ENCODE peak calls at places on chromosomes 1 and 21, in ten cellular contexts. One of them, this sample, is unnamed.

GRCh38 chr1:12138196-12139183 is 28.3 kb upstream of the TNFRSF1B start:
- DNase-seq in GM06990: no peak
- DNase-seq in MCF 10A: no peak
- DNase-seq in osteocyte: no peak
- DNase-seq in fibroblast of pulmonary artery: no peak
- DNase-seq in HFFc6: no peak
- DNase-seq in nephron progenitor cell: no peak
- DNase-seq in kidney epithelial cell: no peak
- DNase-seq in fibroblast of lung: no peak
- DNase-seq in neural crest cell: no peak
- DNase-seq in this sample: no peak

GRCh38 chr1:63691672-63692425 is 82.0 kb upstream of the ROR1 start:
- DNase-seq in GM06990: no peak
- DNase-seq in MCF 10A: peak; percentile 88
- DNase-seq in osteocyte: peak; percentile 87
- DNase-seq in fibroblast of pulmonary artery: peak; percentile 98
- DNase-seq in HFFc6: peak; percentile 82
- DNase-seq in nephron progenitor cell: peak; percentile 47
- DNase-seq in kidney epithelial cell: peak; percentile 70
- DNase-seq in fibroblast of lung: peak; percentile 85
- DNase-seq in neural crest cell: peak; percentile 40
- DNase-seq in this sample: no peak

GRCh38 chr1:233843523-233844204 is 60.8 kb upstream of the SLC35F3 start:
- DNase-seq in GM06990: no peak
- DNase-seq in MCF 10A: peak; percentile 78
- DNase-seq in osteocyte: no peak
- DNase-seq in fibroblast of pulmonary artery: no peak
- DNase-seq in HFFc6: no peak
- DNase-seq in nephron progenitor cell: no peak
- DNase-seq in kidney epithelial cell: peak; percentile 38
- DNase-seq in fibroblast of lung: peak; percentile 70
- DNase-seq in neural crest cell: no peak
- DNase-seq in this sample: no peak

GRCh38 chr1:44361478-44361877 is 6.4 kb upstream of the ERI3 start:
- DNase-seq in GM06990: no peak
- DNase-seq in MCF 10A: peak; percentile 26
- DNase-seq in osteocyte: no peak
- DNase-seq in fibroblast of pulmonary artery: peak; percentile 22
- DNase-seq in HFFc6: no peak
- DNase-seq in nephron progenitor cell: no peak
- DNase-seq in kidney epithelial cell: no peak
- DNase-seq in fibroblast of lung: no peak
- DNase-seq in neural crest cell: no peak
- DNase-seq in this sample: no peak

GRCh38 chr1:10939654-10940450 is 72.6 kb upstream of the TARDBP start:
- DNase-seq in GM06990: peak; percentile 62
- DNase-seq in MCF 10A: no peak
- DNase-seq in osteocyte: no peak
- DNase-seq in fibroblast of pulmonary artery: no peak
- DNase-seq in HFFc6: no peak
- DNase-seq in nephron progenitor cell: no peak
- DNase-seq in kidney epithelial cell: no peak
- DNase-seq in fibroblast of lung: no peak
- DNase-seq in neural crest cell: no peak
- DNase-seq in this sample: no peak

GRCh38 chr1:224380003-224380402 is 23.3 kb downstream of the CNIH4 start:
- DNase-seq in GM06990: peak; percentile 29
- DNase-seq in MCF 10A: no peak
- DNase-seq in osteocyte: no peak
- DNase-seq in fibroblast of pulmonary artery: no peak
- DNase-seq in HFFc6: no peak
- DNase-seq in nephron progenitor cell: no peak
- DNase-seq in kidney epithelial cell: no peak
- DNase-seq in fibroblast of lung: peak; percentile 36
- DNase-seq in neural crest cell: no peak
- DNase-seq in this sample: no peak

GRCh38 chr1:165241952-165242351 is 114.6 kb downstream of the LMX1A start:
- DNase-seq in GM06990: no peak
- DNase-seq in MCF 10A: no peak
- DNase-seq in osteocyte: no peak
- DNase-seq in fibroblast of pulmonary artery: no peak
- DNase-seq in HFFc6: no peak
- DNase-seq in nephron progenitor cell: no peak
- DNase-seq in kidney epithelial cell: no peak
- DNase-seq in fibroblast of lung: no peak
- DNase-seq in neural crest cell: no peak
- DNase-seq in this sample: no peak

GRCh38 chr1:54857741-54858665 is 29.0 kb downstream of the DHCR24 start:
- DNase-seq in GM06990: no peak
- DNase-seq in MCF 10A: peak; percentile 53
- DNase-seq in osteocyte: no peak
- DNase-seq in fibroblast of pulmonary artery: peak; percentile 52
- DNase-seq in HFFc6: peak; percentile 58
- DNase-seq in nephron progenitor cell: no peak
- DNase-seq in kidney epithelial cell: peak; percentile 94
- DNase-seq in fibroblast of lung: peak; percentile 90
- DNase-seq in neural crest cell: no peak
- DNase-seq in this sample: no peak

GRCh38 chr1:88799433-88799832 is 91.9 kb downstream of the GTF2B start:
- DNase-seq in GM06990: no peak
- DNase-seq in MCF 10A: no peak
- DNase-seq in osteocyte: no peak
- DNase-seq in fibroblast of pulmonary artery: no peak
- DNase-seq in HFFc6: no peak
- DNase-seq in nephron progenitor cell: no peak
- DNase-seq in kidney epithelial cell: no peak
- DNase-seq in fibroblast of lung: peak; percentile 9
- DNase-seq in neural crest cell: no peak
- DNase-seq in this sample: no peak

GRCh38 chr1:89799495-89799894 is 21.3 kb upstream of the LRRC8D start:
- DNase-seq in GM06990: no peak
- DNase-seq in MCF 10A: no peak
- DNase-seq in osteocyte: no peak
- DNase-seq in fibroblast of pulmonary artery: no peak
- DNase-seq in HFFc6: peak; percentile 24
- DNase-seq in nephron progenitor cell: no peak
- DNase-seq in kidney epithelial cell: no peak
- DNase-seq in fibroblast of lung: no peak
- DNase-seq in neural crest cell: no peak
- DNase-seq in this sample: no peak

GRCh38 chr1:92291372-92291999 is 7.3 kb downstream of the GLMN start:
- DNase-seq in GM06990: no peak
- DNase-seq in MCF 10A: peak; percentile 63
- DNase-seq in osteocyte: no peak
- DNase-seq in fibroblast of pulmonary artery: peak; percentile 83
- DNase-seq in HFFc6: peak; percentile 56
- DNase-seq in nephron progenitor cell: no peak
- DNase-seq in kidney epithelial cell: peak; percentile 29
- DNase-seq in fibroblast of lung: peak; percentile 50
- DNase-seq in neural crest cell: peak; percentile 7
- DNase-seq in this sample: no peak

GRCh38 chr1:161122967-161123366 is 5.1 kb downstream of the NIT1 start:
- DNase-seq in GM06990: no peak
- DNase-seq in MCF 10A: no peak
- DNase-seq in osteocyte: no peak
- DNase-seq in fibroblast of pulmonary artery: no peak
- DNase-seq in HFFc6: no peak
- DNase-seq in nephron progenitor cell: no peak
- DNase-seq in kidney epithelial cell: no peak
- DNase-seq in fibroblast of lung: no peak
- DNase-seq in neural crest cell: no peak
- DNase-seq in this sample: no peak

GRCh38 chr21:43306911-43307676 is 119.8 kb downstream of the SIK1 start:
- DNase-seq in GM06990: peak; percentile 48
- DNase-seq in MCF 10A: peak; percentile 92
- DNase-seq in osteocyte: no peak
- DNase-seq in fibroblast of pulmonary artery: no peak
- DNase-seq in HFFc6: peak; percentile 56
- DNase-seq in nephron progenitor cell: no peak
- DNase-seq in kidney epithelial cell: peak; percentile 26
- DNase-seq in fibroblast of lung: peak; percentile 68
- DNase-seq in neural crest cell: no peak
- DNase-seq in this sample: peak; percentile 9

GRCh38 chr1:14553711-14554110 is 44.8 kb upstream of the KAZN start:
- DNase-seq in GM06990: no peak
- DNase-seq in MCF 10A: no peak
- DNase-seq in osteocyte: no peak
- DNase-seq in fibroblast of pulmonary artery: no peak
- DNase-seq in HFFc6: no peak
- DNase-seq in nephron progenitor cell: peak; percentile 17
- DNase-seq in kidney epithelial cell: peak; percentile 88
- DNase-seq in fibroblast of lung: peak; percentile 25
- DNase-seq in neural crest cell: no peak
- DNase-seq in this sample: no peak

GRCh38 chr1:59016390-59016789 is 232.5 kb upstream of the JUN start:
- DNase-seq in GM06990: no peak
- DNase-seq in MCF 10A: peak; percentile 20
- DNase-seq in osteocyte: no peak
- DNase-seq in fibroblast of pulmonary artery: no peak
- DNase-seq in HFFc6: no peak
- DNase-seq in nephron progenitor cell: no peak
- DNase-seq in kidney epithelial cell: no peak
- DNase-seq in fibroblast of lung: no peak
- DNase-seq in neural crest cell: no peak
- DNase-seq in this sample: no peak
- TF ChIP-seq CTCF in GM06990: no peak
- TF ChIP-seq CTCF in MCF 10A: no peak
- TF ChIP-seq CTCF in osteocyte: no peak
- TF ChIP-seq CTCF in fibroblast of pulmonary artery: no peak
- TF ChIP-seq CTCF in HFFc6: peak; percentile 12
- TF ChIP-seq CTCF in nephron progenitor cell: no peak
- TF ChIP-seq CTCF in kidney epithelial cell: peak; percentile 3
- TF ChIP-seq CTCF in fibroblast of lung: no peak
- TF ChIP-seq CTCF in neural crest cell: no peak
- TF ChIP-seq CTCF in this sample: no peak

GRCh38 chr1:209076688-209077087 is 506.8 kb upstream of the CAMK1G start:
- DNase-seq in GM06990: peak; percentile 20
- DNase-seq in MCF 10A: peak; percentile 84
- DNase-seq in osteocyte: no peak
- DNase-seq in fibroblast of pulmonary artery: no peak
- DNase-seq in HFFc6: no peak
- DNase-seq in nephron progenitor cell: no peak
- DNase-seq in kidney epithelial cell: no peak
- DNase-seq in fibroblast of lung: peak; percentile 12
- DNase-seq in neural crest cell: no peak
- DNase-seq in this sample: no peak
- TF ChIP-seq CTCF in GM06990: peak; percentile 82
- TF ChIP-seq CTCF in MCF 10A: peak; percentile 68
- TF ChIP-seq CTCF in osteocyte: peak; percentile 37
- TF ChIP-seq CTCF in fibroblast of pulmonary artery: no peak
- TF ChIP-seq CTCF in HFFc6: peak; percentile 33
- TF ChIP-seq CTCF in nephron progenitor cell: no peak
- TF ChIP-seq CTCF in kidney epithelial cell: peak; percentile 33
- TF ChIP-seq CTCF in fibroblast of lung: no peak
- TF ChIP-seq CTCF in neural crest cell: no peak
- TF ChIP-seq CTCF in this sample: no peak

DNA sequence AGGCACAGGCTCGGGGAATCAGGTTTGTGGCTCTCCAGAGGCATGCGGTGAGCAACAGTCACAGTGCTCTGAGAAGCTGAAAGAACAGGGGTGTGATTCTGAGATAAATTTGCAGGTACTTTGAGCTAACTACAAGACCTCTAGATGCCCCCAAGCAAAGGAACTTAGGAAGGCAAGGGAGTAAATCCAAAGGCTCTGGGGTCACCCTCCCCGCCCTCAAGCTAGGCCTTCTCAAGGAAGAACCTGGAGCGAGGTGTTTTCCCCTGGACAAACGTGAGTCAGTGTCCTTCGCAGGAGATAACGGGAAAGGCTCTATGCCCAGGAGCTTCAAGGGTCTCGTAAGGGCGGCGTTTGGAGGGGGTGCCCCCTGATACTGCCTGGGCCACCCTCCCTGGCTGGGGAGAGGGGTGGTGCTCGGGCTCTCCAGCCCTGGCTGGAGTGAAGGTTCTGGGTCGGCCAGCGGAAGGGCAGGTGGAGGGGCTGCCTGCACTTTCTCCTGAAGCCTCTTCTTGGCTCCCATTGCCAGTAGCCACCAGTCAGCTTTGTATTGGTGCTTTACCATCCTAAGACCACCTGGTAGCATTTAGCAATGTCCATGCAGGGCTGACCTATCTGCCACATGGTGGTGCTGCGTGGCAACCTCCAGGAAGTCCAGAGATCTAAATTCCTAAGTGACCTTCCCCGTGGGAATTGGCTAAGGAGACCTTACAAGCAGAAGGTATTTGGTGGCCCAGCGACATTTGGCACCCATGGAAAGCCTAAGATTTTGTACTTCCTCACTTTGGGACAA is 44.0 kb downstream of the GPR161 start:
- DNase-seq in GM06990: no peak
- DNase-seq in MCF 10A: peak; percentile 57
- DNase-seq in osteocyte: peak; percentile 57
- DNase-seq in fibroblast of pulmonary artery: peak; percentile 65
- DNase-seq in HFFc6: peak; percentile 11
- DNase-seq in nephron progenitor cell: no peak
- DNase-seq in kidney epithelial cell: no peak
- DNase-seq in fibroblast of lung: peak; percentile 33
- DNase-seq in neural crest cell: no peak
- DNase-seq in this sample: no peak
- TF ChIP-seq CTCF in GM06990: peak; percentile 9
- TF ChIP-seq CTCF in MCF 10A: peak; percentile 61
- TF ChIP-seq CTCF in osteocyte: peak; percentile 43
- TF ChIP-seq CTCF in fibroblast of pulmonary artery: peak; percentile 47
- TF ChIP-seq CTCF in HFFc6: peak; percentile 59
- TF ChIP-seq CTCF in nephron progenitor cell: no peak
- TF ChIP-seq CTCF in kidney epithelial cell: peak; percentile 30
- TF ChIP-seq CTCF in fibroblast of lung: peak; percentile 33
- TF ChIP-seq CTCF in neural crest cell: no peak
- TF ChIP-seq CTCF in this sample: no peak

DNA sequence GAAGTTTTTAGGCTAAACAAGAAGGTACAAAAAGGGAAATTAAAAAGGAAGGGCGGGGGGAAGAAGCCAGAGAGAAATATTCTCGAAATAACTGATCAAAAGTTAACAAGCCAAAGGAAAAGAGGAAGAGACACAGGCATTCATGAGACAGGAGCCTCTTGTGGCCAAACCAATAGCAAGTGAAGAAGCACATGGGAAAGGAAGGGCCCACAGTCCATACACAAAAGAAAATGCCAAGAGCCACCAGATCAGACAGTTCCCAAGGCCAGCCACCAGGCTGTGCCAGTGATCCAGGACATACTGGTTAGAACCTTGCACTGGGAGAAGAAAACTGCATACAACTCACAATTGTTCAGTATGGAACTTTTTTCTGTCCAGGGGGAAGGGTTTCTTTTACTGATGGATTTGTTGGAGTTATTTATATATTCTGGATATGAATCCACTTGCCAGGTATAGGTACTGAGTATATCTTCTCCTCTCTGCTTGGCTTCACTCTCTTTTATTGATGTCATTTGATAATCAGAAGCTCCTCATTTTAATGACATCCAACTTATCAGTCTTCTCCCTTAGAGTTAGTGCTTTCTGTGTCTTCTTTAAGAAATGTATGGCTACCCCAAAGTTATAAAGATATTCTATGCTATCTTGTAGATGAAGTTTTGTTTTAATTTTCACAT is 76.8 kb downstream of the CD46 start:
- DNase-seq in GM06990: no peak
- DNase-seq in MCF 10A: peak; percentile 96
- DNase-seq in osteocyte: no peak
- DNase-seq in fibroblast of pulmonary artery: peak; percentile 93
- DNase-seq in HFFc6: peak; percentile 90
- DNase-seq in nephron progenitor cell: peak; percentile 52
- DNase-seq in kidney epithelial cell: no peak
- DNase-seq in fibroblast of lung: peak; percentile 66
- DNase-seq in neural crest cell: peak; percentile 25
- DNase-seq in this sample: peak; percentile 54
- TF ChIP-seq CTCF in GM06990: peak; percentile 84
- TF ChIP-seq CTCF in MCF 10A: peak; percentile 99
- TF ChIP-seq CTCF in osteocyte: peak; percentile 81
- TF ChIP-seq CTCF in fibroblast of pulmonary artery: peak; percentile 98
- TF ChIP-seq CTCF in HFFc6: peak; percentile 92
- TF ChIP-seq CTCF in nephron progenitor cell: peak; percentile 70
- TF ChIP-seq CTCF in kidney epithelial cell: peak; percentile 73
- TF ChIP-seq CTCF in fibroblast of lung: peak; percentile 93
- TF ChIP-seq CTCF in neural crest cell: peak; percentile 67
- TF ChIP-seq CTCF in this sample: peak; percentile 62

This sample was measured in glutamatergic neuron.